ENCODE peak calls at places on chromosomes 7 and 10, in six cellular contexts. E, Z, Y, H, J and D are unnamed samples.

GRCh38 chr7:44912775-44913347 is 27.5 kb upstream of the PURB start:
- DNase-seq in E (no peak), Z (no peak), Y (no peak), H (no peak), J (no peak), D (no peak)

GRCh38 chr10:32987172-32987571 is 29.1 kb upstream of the ITGB1 start:
- DNase-seq in E (no peak), Z (no peak), Y (no peak), H (no peak), J (no peak), D (no peak)

GRCh38 chr7:6600093-6600492 is 10.3 kb downstream of the INTS15 start:
- DNase-seq in E (no peak), Z (no peak), Y (no peak), H (no peak), J (no peak), D (no peak)

GRCh38 chr10:86168256-86168655 is 198.3 kb downstream of the GRID1 start:
- DNase-seq in E (no peak), Z (no peak), Y (no peak), H (no peak), J (no peak), D (no peak)

GRCh38 chr10:43203491-43204393 is 63.1 kb downstream of the RASGEF1A start:
- DNase-seq in E (peak; percentile 68), Z (no peak), Y (peak; percentile 15), H (no peak), J (no peak), D (no peak)

GRCh38 chr10:69861251-69862240 is 59.8 kb downstream of the COL13A1 start:
- DNase-seq in E (no peak), Z (no peak), Y (no peak), H (peak; percentile 39), J (no peak), D (peak; percentile 80)

GRCh38 chr10:132447446-132448247 is 50.6 kb downstream of the PWWP2B start:
- DNase-seq in E (peak; percentile 35), Z (no peak), Y (no peak), H (peak; percentile 13), J (no peak), D (peak; percentile 46)

GRCh38 chr7:27901028-27901760 is 161.2 kb downstream of the TAX1BP1 start:
- DNase-seq in E (no peak), Z (no peak), Y (no peak), H (no peak), J (no peak), D (no peak)

GRCh38 chr7:7857143-7857583 is 111.4 kb upstream of the GLCCI1 start:
- DNase-seq in E (no peak), Z (no peak), Y (no peak), H (no peak), J (no peak), D (no peak)

GRCh38 chr10:76113952-76114351 is 682.5 kb downstream of the LRMDA start:
- DNase-seq in E (peak; percentile 11), Z (no peak), Y (no peak), H (no peak), J (no peak), D (no peak)

GRCh38 chr7:5282464-5283316 is at the start of gene SLC29A4:
- DNase-seq in E (peak; percentile 66), Z (peak; percentile 60), Y (peak; percentile 42), H (no peak), J (peak; percentile 25), D (peak; percentile 54)

GRCh38 chr7:82517059-82517458 is 73.5 kb upstream of the CACNA2D1 start:
- DNase-seq in E (no peak), Z (no peak), Y (no peak), H (no peak), J (no peak), D (no peak)

GRCh38 chr10:16891375-16892313 is 74.4 kb upstream of the RSU1 start:
- DNase-seq in E (peak; percentile 56), Z (peak; percentile 48), Y (no peak), H (peak; percentile 88), J (peak; percentile 66), D (peak; percentile 58)
- TF ChIP-seq CTCF in E (peak; percentile 57), Z (peak; percentile 42), Y (no peak), H (peak; percentile 40), J (peak; percentile 58), D (no peak)

DNA sequence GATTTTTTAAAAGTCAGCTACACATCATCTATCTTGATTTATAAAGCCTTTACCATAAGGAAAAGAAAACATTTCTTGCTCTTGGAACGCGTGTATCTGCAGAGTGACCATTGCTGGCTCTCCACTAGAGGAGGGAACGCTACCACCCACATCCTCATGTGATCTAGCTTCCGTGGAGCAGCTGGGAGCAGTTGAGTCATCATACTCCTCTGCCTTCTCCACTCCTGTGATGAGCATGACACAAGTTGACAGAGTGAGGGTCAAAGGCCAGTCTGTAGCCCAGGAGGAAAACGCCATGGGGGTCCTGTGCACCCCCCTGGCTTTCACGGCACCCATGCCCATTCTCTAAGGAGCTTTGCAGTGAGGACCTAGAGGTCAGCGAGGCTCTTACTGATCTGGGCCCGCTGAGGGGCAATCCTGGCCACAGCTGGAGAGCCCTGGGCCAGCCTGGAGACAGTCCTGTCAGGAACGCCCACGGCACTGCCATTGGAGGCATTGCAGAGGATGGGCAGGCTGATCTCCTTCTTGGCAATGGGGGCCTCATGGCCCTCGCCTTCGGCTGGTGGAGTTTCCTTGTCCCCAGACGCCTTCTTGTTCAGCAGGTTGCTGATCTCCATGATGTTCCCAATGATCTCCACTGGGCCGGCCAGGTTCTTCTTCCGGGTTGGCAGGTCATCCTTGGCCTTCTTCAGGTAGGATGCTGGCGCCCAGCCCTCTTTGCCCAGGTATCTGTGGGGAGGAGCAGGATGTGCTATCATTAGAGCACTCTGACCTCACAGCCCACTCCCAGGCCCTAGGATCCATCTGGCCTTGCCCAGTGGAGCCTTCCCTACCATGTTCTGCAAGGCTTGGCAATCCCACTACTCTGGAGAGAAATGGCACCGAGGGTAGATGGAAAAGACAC is 119.2 kb downstream of the NEURL1 start:
- DNase-seq in E (no peak), Z (no peak), Y (no peak), H (peak; percentile 34), J (no peak), D (no peak)
- TF ChIP-seq CTCF in E (no peak), Z (no peak), Y (no peak), H (peak; percentile 39), J (no peak), D (no peak)

DNA sequence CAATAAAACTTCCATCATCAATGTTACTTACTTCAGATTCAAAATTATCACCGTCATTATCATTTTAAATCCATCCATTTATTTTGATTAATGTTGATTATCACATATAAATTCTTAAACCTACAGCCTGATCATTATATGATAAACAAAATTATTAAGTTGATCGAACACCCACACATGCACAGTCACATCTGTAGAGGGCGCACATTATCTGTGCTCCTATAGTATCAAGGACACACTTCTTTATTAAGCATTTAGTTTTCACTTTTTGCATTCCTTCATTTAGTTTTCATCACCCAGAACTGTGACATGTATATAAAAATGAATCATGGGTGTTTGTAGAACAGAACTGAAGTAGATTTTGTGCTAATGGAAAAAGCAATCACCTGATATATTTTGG is 26.2 kb upstream of the ZNF716 start:
- DNase-seq in E (no peak), Z (no peak), Y (no peak), H (no peak), J (no peak), D (no peak)
- TF ChIP-seq CTCF in E (no peak), Z (no peak), Y (no peak), H (no peak), J (no peak), D (no peak)

GRCh38 chr10:119355930-119356329 is 148.6 kb downstream of the GRK5 start:
- DNase-seq in E (no peak), Z (no peak), Y (no peak), H (no peak), J (no peak), D (no peak)
- TF ChIP-seq CTCF in E (peak; percentile 25), Z (no peak), Y (no peak), H (peak; percentile 34), J (no peak), D (no peak)

GRCh38 chr7:41274179-41274578 is 428.7 kb downstream of the INHBA start:
- DNase-seq in E (no peak), Z (no peak), Y (no peak), H (no peak), J (no peak), D (no peak)

GRCh38 chr7:41280491-41280890 is 422.4 kb downstream of the INHBA start:
- DNase-seq in E (no peak), Z (no peak), Y (no peak), H (no peak), J (no peak), D (no peak)

GRCh38 chr7:41272664-41273063 is 430.2 kb downstream of the INHBA start:
- DNase-seq in E (no peak), Z (no peak), Y (no peak), H (no peak), J (no peak), D (no peak)

DNA sequence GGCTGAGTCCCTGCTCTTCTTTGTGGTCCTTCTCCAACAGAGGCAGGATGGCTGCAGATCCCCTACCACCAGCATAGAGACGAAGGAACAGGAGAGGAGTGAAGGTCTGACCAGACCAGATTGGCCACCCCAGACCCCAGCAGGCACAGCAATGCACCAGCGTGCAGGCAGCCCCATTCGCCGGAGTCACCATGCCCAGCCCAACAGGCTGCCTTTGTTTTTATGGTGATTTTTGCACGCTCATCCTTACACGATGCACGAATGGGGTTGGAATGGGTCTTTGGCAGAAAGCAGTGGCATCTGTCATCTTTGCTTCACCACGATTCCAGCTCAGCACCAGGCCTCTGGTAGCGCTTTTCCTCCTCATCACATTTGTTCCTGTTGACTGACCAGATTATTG is 427.6 kb downstream of the INHBA start:
- DNase-seq in E (no peak), Z (no peak), Y (no peak), H (no peak), J (no peak), D (no peak)
- TF ChIP-seq CTCF in E (no peak), Z (no peak), Y (no peak), H (no peak), J (no peak), D (no peak)

GRCh38 chr7:110600983-110601382 is 489.9 kb upstream of the LRRN3 start:
- DNase-seq in E (no peak), Z (no peak), Y (no peak), H (peak; percentile 22), J (no peak), D (no peak)

GRCh38 chr7:110590415-110590814 is 500.5 kb upstream of the LRRN3 start:
- DNase-seq in E (no peak), Z (peak; percentile 42), Y (no peak), H (no peak), J (no peak), D (no peak)

GRCh38 chr7:110591341-110591740 is 499.6 kb upstream of the LRRN3 start:
- DNase-seq in E (no peak), Z (no peak), Y (no peak), H (no peak), J (no peak), D (no peak)

GRCh38 chr7:110592557-110592956 is 498.4 kb upstream of the LRRN3 start:
- DNase-seq in E (no peak), Z (no peak), Y (no peak), H (no peak), J (no peak), D (no peak)

GRCh38 chr7:110595694-110596093 is 495.2 kb upstream of the LRRN3 start:
- DNase-seq in E (no peak), Z (no peak), Y (no peak), H (no peak), J (no peak), D (no peak)
- TF ChIP-seq CTCF in E (no peak), Z (no peak), Y (no peak), H (no peak), J (peak; percentile 10), D (no peak)

GRCh38 chr7:155344618-155345433 is 47.1 kb downstream of the INSIG1 start:
- DNase-seq in E (peak; percentile 91), Z (peak; percentile 70), Y (peak; percentile 70), H (no peak), J (peak; percentile 65), D (peak; percentile 86)
- TF ChIP-seq CTCF in E (peak; percentile 66), Z (peak; percentile 93), Y (peak; percentile 59), H (peak; percentile 64), J (peak; percentile 95), D (peak; percentile 92)